ENCODE peak calls at places on chromosomes 7 and 10, in four cellular contexts. One of them, this sample, is unnamed.

GRCh38 chr7:104843198-104843597 is 170.8 kb upstream of the KMT2E start:
- DNase-seq in cerebellar nuclear complex: no peak
- DNase-seq in WTC11: no peak
- DNase-seq in T1000: no peak
- DNase-seq in this sample: no peak

GRCh38 chr7:43629857-43630256 is 46.9 kb downstream of the STK17A start:
- DNase-seq in cerebellar nuclear complex: no peak
- DNase-seq in WTC11: no peak
- DNase-seq in T1000: no peak
- DNase-seq in this sample: no peak

GRCh38 chr7:131949659-131950058 is 393.2 kb upstream of the PODXL start:
- DNase-seq in cerebellar nuclear complex: no peak
- DNase-seq in WTC11: no peak
- DNase-seq in T1000: no peak
- DNase-seq in this sample: no peak

GRCh38 chr7:143367972-143368371 is 5.5 kb upstream of the FAM131B start:
- DNase-seq in cerebellar nuclear complex: no peak
- DNase-seq in WTC11: no peak
- DNase-seq in T1000: peak; percentile 32
- DNase-seq in this sample: peak; percentile 58

GRCh38 chr7:139359366-139360209 is at the start of gene LUC7L2:
- DNase-seq in cerebellar nuclear complex: peak; percentile 91
- DNase-seq in WTC11: peak; percentile 100
- DNase-seq in T1000: peak; percentile 95
- DNase-seq in this sample: peak; percentile 99

GRCh38 chr10:131747251-131747650 is 153.6 kb upstream of the PPP2R2D start:
- DNase-seq in cerebellar nuclear complex: no peak
- DNase-seq in WTC11: no peak
- DNase-seq in T1000: no peak
- DNase-seq in this sample: no peak

GRCh38 chr10:1774796-1775195 is 37.5 kb upstream of the ADARB2 start:
- DNase-seq in cerebellar nuclear complex: no peak
- DNase-seq in WTC11: peak; percentile 35
- DNase-seq in T1000: no peak
- DNase-seq in this sample: no peak

GRCh38 chr7:1425292-1426136 is 33.8 kb downstream of the MICALL2 start:
- DNase-seq in cerebellar nuclear complex: no peak
- DNase-seq in WTC11: peak; percentile 45
- DNase-seq in T1000: no peak
- DNase-seq in this sample: peak; percentile 64

GRCh38 chr7:136718191-136718590 is 150.3 kb upstream of the CHRM2 start:
- DNase-seq in cerebellar nuclear complex: no peak
- DNase-seq in WTC11: no peak
- DNase-seq in T1000: no peak
- DNase-seq in this sample: no peak

GRCh38 chr10:63766766-63767505 is 245.7 kb downstream of the REEP3 start:
- DNase-seq in cerebellar nuclear complex: no peak
- DNase-seq in WTC11: no peak
- DNase-seq in T1000: no peak
- DNase-seq in this sample: no peak

GRCh38 chr7:143396182-143396581 is 12.5 kb downstream of the EPHA1 start:
- DNase-seq in cerebellar nuclear complex: no peak
- DNase-seq in WTC11: no peak
- DNase-seq in T1000: no peak
- DNase-seq in this sample: no peak

This sample was measured in A549.